ENCODE peak calls at places on chromosomes 4 and X, in ten cellular contexts. A is WERI-Rb-1; N is neuronal stem cell; B is small intestine; L is A549; Y is neural progenitor cell; X is AG09309; Z is spleen; O is CD8-positive, alpha-beta memory T cell; G is OCI-LY7. C is an unnamed sample.

GRCh38 chr4:76993787-76994641 is 44.5 kb downstream of the SEPTIN11 start:
- DNase-seq in A (no peak), N (no peak), B (peak), L (no peak), Y (no peak), X (no peak), Z (no peak), O (peak), G (peak), C (no peak)

GRCh38 chr4:8497762-8498161 is 57.2 kb downstream of the TRMT44 start:
- DNase-seq in A (no peak), N (no peak), B (no peak), L (no peak), Y (no peak), X (no peak), Z (no peak), O (no peak), G (no peak), C (no peak)

GRCh38 chr4:77959566-77960338 is 97.1 kb downstream of the MRPL1 start:
- DNase-seq in A (no peak), N (peak), B (peak), L (peak), Y (peak), X (peak), Z (no peak), O (no peak), G (peak), C (peak)

GRCh38 chr4:108941914-108942379 is 179.1 kb upstream of the ETNPPL start:
- DNase-seq in A (no peak), N (no peak), B (no peak), L (no peak), Y (no peak), X (no peak), Z (no peak), O (no peak), G (no peak), C (no peak)

GRCh38 chr4:149630079-149630478 is 185.6 kb downstream of the IQCM start:
- DNase-seq in A (no peak), N (no peak), B (no peak), L (no peak), Y (no peak), X (no peak), Z (no peak), O (no peak), G (no peak), C (no peak)

GRCh38 chr4:108008721-108009120 is 19.0 kb downstream of the HADH start:
- DNase-seq in A (no peak), N (no peak), B (no peak), L (no peak), Y (no peak), X (no peak), Z (no peak), O (no peak), G (no peak), C (no peak)

GRCh38 chr4:183142566-183143545 is 43.8 kb downstream of the WWC2 start:
- DNase-seq in A (no peak), N (no peak), B (no peak), L (no peak), Y (no peak), X (peak), Z (no peak), O (no peak), G (no peak), C (peak)

GRCh38 chr4:71338846-71339593 is at the start of gene SLC4A4:
- DNase-seq in A (no peak), N (no peak), B (peak), L (no peak), Y (no peak), X (no peak), Z (no peak), O (no peak), G (no peak), C (no peak)

GRCh38 chr4:26161030-26161824 is 159.6 kb upstream of the RBPJ start:
- DNase-seq in A (peak), N (no peak), B (no peak), L (no peak), Y (peak), X (no peak), Z (no peak), O (no peak), G (peak), C (peak)

GRCh38 chr4:70778888-70779422 is 57.2 kb downstream of the RUFY3 start:
- DNase-seq in A (no peak), N (no peak), B (no peak), L (no peak), Y (no peak), X (no peak), Z (no peak), O (no peak), G (no peak), C (no peak)

GRCh38 chrX:50456712-50457484 is 13.7 kb downstream of the DGKK start:
- DNase-seq in A (no peak), N (no peak), B (peak), L (no peak), Y (no peak), X (no peak), Z (no peak), O (no peak), G (no peak), C (no peak)

GRCh38 chrX:45198301-45198700 is 2.4 kb downstream of the DIPK2B start:
- DNase-seq in A (no peak), N (no peak), B (no peak), L (no peak), Y (no peak), X (no peak), Z (no peak), O (no peak), G (no peak), C (no peak)

GRCh38 chr4:150119492-150119891 is 41.2 kb downstream of the DCLK2 start:
- DNase-seq in A (no peak), N (no peak), B (no peak), L (peak), Y (no peak), X (no peak), Z (no peak), O (no peak), G (no peak), C (no peak)

GRCh38 chr4:80336582-80336981 is 1.1 kb downstream of the CFAP299 start:
- DNase-seq in A (peak), N (peak), B (peak), L (peak), Y (peak), X (no peak), Z (peak), O (no peak), G (peak), C (peak)

GRCh38 chr4:88285235-88285505 is 809 bp upstream of the PPM1K start:
- DNase-seq in A (no peak), N (no peak), B (no peak), L (no peak), Y (no peak), X (no peak), Z (no peak), O (no peak), G (no peak), C (no peak)

GRCh38 chr4:157674699-157675098 is 454.2 kb downstream of the GRIA2 start:
- DNase-seq in A (no peak), N (no peak), B (no peak), L (no peak), Y (no peak), X (no peak), Z (no peak), O (no peak), G (no peak), C (no peak)

GRCh38 chr4:108884596-108884995 is 121.7 kb upstream of the ETNPPL start:
- DNase-seq in A (peak), N (no peak), B (no peak), L (no peak), Y (no peak), X (no peak), Z (no peak), O (no peak), G (no peak), C (no peak)

GRCh38 chr4:156322592-156322991 is 368.9 kb upstream of the CTSO start:
- DNase-seq in A (no peak), N (no peak), B (no peak), L (no peak), Y (no peak), X (peak), Z (no peak), O (no peak), G (no peak), C (no peak)

GRCh38 chr4:87525636-87526035 is 3.5 kb downstream of the SPARCL1 start:
- DNase-seq in A (no peak), N (no peak), B (no peak), L (no peak), Y (peak), X (no peak), Z (no peak), O (no peak), G (no peak), C (peak)

GRCh38 chrX:150664290-150664689 is 28.9 kb upstream of the MTMR1 start:
- DNase-seq in A (no peak), N (no peak), B (no peak), L (no peak), Y (no peak), X (no peak), Z (no peak), O (no peak), G (no peak), C (no peak)

GRCh38 chrX:42776195-42776594 is 1.8 kb downstream of the PPP1R2C start:
- DNase-seq in A (no peak), N (no peak), B (no peak), L (no peak), Y (no peak), X (no peak), Z (no peak), O (no peak), G (peak), C (no peak)

GRCh38 chr4:83599183-83599582 is 63.3 kb downstream of the GPAT3 start:
- DNase-seq in A (no peak), N (no peak), B (peak), L (no peak), Y (no peak), X (no peak), Z (no peak), O (no peak), G (peak), C (no peak)

GRCh38 chr4:140094701-140095420 is 59.1 kb downstream of the MAML3 start:
- DNase-seq in A (no peak), N (no peak), B (no peak), L (no peak), Y (no peak), X (no peak), Z (peak), O (peak), G (no peak), C (no peak)

GRCh38 chr4:81491943-81492342 is 20.2 kb upstream of the RASGEF1B start:
- DNase-seq in A (no peak), N (no peak), B (peak), L (no peak), Y (no peak), X (no peak), Z (no peak), O (peak), G (peak), C (no peak)

GRCh38 chr4:141912831-141913230 is 276.4 kb downstream of the IL15 start:
- DNase-seq in A (peak), N (no peak), B (peak), L (no peak), Y (no peak), X (no peak), Z (no peak), O (no peak), G (no peak), C (no peak)

GRCh38 chr4:13570916-13571315 is 26.6 kb upstream of the NKX3-2 start:
- DNase-seq in A (no peak), N (no peak), B (no peak), L (no peak), Y (no peak), X (no peak), Z (no peak), O (no peak), G (no peak), C (no peak)

GRCh38 chr4:143514432-143514831 is 930 bp downstream of the SMARCA5 start:
- DNase-seq in A (peak), N (peak), B (peak), L (peak), Y (peak), X (no peak), Z (peak), O (peak), G (peak), C (peak)

GRCh38 chr4:123667991-123668390 is 271.4 kb downstream of the SPRY1 start:
- DNase-seq in A (no peak), N (no peak), B (no peak), L (no peak), Y (no peak), X (no peak), Z (no peak), O (no peak), G (no peak), C (no peak)

GRCh38 chr4:170093978-170094377 is 4.2 kb upstream of the AADAT start:
- DNase-seq in A (no peak), N (no peak), B (no peak), L (no peak), Y (peak), X (no peak), Z (no peak), O (no peak), G (no peak), C (no peak)

GRCh38 chrX:38561126-38561868 is at the start of gene TSPAN7:
- DNase-seq in A (peak), N (peak), B (peak), L (peak), Y (peak), X (no peak), Z (peak), O (peak), G (no peak), C (peak)
- H3K4me3 ChIP-seq in A (peak), N (peak), B (peak), L (peak), Y (peak), X (peak), Z (peak), O (peak), G (no peak), C (peak)

DNA sequence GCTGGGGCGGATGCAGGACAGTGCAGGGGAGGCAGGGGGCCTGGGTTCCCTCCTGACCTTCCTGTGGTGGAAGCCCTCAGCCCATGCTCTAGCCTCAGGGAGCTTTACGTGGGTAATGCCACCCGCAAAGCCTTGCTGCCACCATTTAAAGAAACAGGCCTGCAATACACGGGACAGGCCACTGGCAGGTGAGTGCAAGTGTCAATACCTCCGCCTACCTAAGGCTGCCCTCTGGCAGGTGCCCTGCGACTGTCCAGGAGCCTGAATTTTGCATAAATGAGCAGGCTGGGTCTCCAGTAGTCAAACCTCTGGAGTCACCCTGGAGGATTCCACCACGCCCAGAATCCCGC is 5.9 kb downstream of the CRMP1 start:
- DNase-seq in A (no peak), N (no peak), B (no peak), L (no peak), Y (no peak), X (no peak), Z (no peak), O (no peak), G (no peak), C (no peak)
- H3K4me3 ChIP-seq in A (peak), N (peak), B (no peak), L (peak), Y (peak), X (no peak), Z (no peak), O (no peak), G (no peak), C (peak)

GRCh38 chrX:134026732-134027311 is 41.4 kb upstream of the GPC3 start:
- DNase-seq in A (peak), N (peak), B (peak), L (peak), Y (peak), X (no peak), Z (no peak), O (no peak), G (no peak), C (peak)

GRCh38 chrX:134023851-134024281 is 38.5 kb upstream of the GPC3 start:
- DNase-seq in A (no peak), N (no peak), B (no peak), L (no peak), Y (peak), X (no peak), Z (no peak), O (no peak), G (no peak), C (peak)

GRCh38 chrX:134024686-134025377 is 39.4 kb upstream of the GPC3 start:
- DNase-seq in A (no peak), N (no peak), B (no peak), L (no peak), Y (no peak), X (no peak), Z (no peak), O (no peak), G (no peak), C (no peak)

GRCh38 chrX:134020910-134021309 is 35.5 kb upstream of the GPC3 start:
- DNase-seq in A (no peak), N (no peak), B (no peak), L (no peak), Y (no peak), X (no peak), Z (no peak), O (no peak), G (no peak), C (peak)

GRCh38 chrX:134025986-134026731 is 40.8 kb upstream of the GPC3 start:
- DNase-seq in A (no peak), N (no peak), B (no peak), L (no peak), Y (peak), X (no peak), Z (no peak), O (no peak), G (no peak), C (peak)
- H3K4me3 ChIP-seq in A (no peak), N (no peak), B (no peak), L (no peak), Y (peak), X (no peak), Z (no peak), O (no peak), G (no peak), C (no peak)

DNA sequence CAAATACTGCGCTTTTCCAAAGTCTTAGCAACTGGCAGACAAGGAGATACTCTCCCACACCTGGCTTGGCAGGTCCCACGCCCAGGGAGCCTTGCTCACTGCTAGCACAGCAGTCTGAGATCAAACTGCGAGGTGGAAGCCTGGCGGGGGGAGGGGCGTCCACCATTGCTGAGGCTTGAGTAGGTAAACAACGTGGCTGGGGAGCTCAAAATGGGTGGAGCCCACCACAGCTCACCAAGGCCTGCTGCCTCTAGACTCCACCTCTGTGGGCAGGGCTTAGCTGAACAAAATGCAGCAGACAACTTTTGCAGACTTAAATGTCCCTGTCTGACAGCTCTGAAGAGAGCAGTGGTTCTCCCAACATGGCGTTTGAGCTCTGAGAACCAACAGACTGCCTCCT is 23.0 kb upstream of the NFKB1 start:
- DNase-seq in A (no peak), N (no peak), B (no peak), L (no peak), Y (no peak), X (no peak), Z (no peak), O (no peak), G (no peak), C (no peak)
- H3K4me3 ChIP-seq in A (no peak), N (no peak), B (no peak), L (no peak), Y (no peak), X (no peak), Z (no peak), O (no peak), G (no peak), C (no peak)

GRCh38 chrX:30885136-30885535 is 3.9 kb downstream of the TAB3 start:
- DNase-seq in A (no peak), N (no peak), B (no peak), L (no peak), Y (no peak), X (no peak), Z (no peak), O (no peak), G (no peak), C (no peak)

GRCh38 chrX:30887288-30887687 is 1.8 kb downstream of the TAB3 start:
- DNase-seq in A (no peak), N (no peak), B (no peak), L (no peak), Y (no peak), X (no peak), Z (no peak), O (no peak), G (no peak), C (no peak)

GRCh38 chrX:30889147-30890125 is at the start of gene TAB3:
- DNase-seq in A (peak), N (peak), B (peak), L (peak), Y (peak), X (peak), Z (peak), O (peak), G (peak), C (peak)

GRCh38 chrX:30888526-30889146 is 418 bp downstream of the TAB3 start:
- DNase-seq in A (peak), N (no peak), B (peak), L (peak), Y (no peak), X (no peak), Z (no peak), O (no peak), G (no peak), C (peak)

DNA sequence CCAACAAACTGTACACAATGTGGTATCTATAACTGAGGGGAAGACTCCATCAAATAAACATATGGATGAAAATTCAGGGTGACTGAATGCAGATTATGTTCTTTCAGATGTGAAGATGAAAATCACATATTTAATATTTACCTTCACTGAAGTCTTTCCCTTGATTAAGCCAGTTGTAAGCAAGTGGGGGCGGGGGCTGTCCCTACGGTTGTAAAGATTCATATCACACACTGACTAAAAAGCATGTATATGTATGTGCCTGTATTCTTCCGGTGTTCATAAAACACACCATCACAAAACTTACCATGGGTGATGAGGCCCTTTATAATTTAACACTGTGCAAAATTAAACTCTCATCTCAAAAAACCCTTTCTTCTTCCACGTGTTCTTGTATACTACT is 1.3 kb downstream of the TAB3 start:
- DNase-seq in A (no peak), N (no peak), B (no peak), L (no peak), Y (no peak), X (no peak), Z (no peak), O (no peak), G (no peak), C (no peak)
- H3K4me3 ChIP-seq in A (no peak), N (no peak), B (no peak), L (no peak), Y (peak), X (no peak), Z (peak), O (peak), G (peak), C (peak)

GRCh38 chr4:138164218-138164617 is 77.9 kb downstream of the SLC7A11 start:
- DNase-seq in A (no peak), N (no peak), B (no peak), L (no peak), Y (no peak), X (no peak), Z (no peak), O (no peak), G (no peak), C (no peak)

GRCh38 chr4:138158746-138159297 is 83.3 kb downstream of the SLC7A11 start:
- DNase-seq in A (no peak), N (no peak), B (no peak), L (no peak), Y (no peak), X (peak), Z (no peak), O (no peak), G (no peak), C (no peak)

GRCh38 chr4:138163171-138163570 is 79.0 kb downstream of the SLC7A11 start:
- DNase-seq in A (no peak), N (no peak), B (no peak), L (no peak), Y (no peak), X (no peak), Z (no peak), O (no peak), G (no peak), C (no peak)

GRCh38 chr4:138162259-138162658 is 79.9 kb downstream of the SLC7A11 start:
- DNase-seq in A (no peak), N (no peak), B (no peak), L (no peak), Y (peak), X (no peak), Z (no peak), O (no peak), G (no peak), C (no peak)

DNA sequence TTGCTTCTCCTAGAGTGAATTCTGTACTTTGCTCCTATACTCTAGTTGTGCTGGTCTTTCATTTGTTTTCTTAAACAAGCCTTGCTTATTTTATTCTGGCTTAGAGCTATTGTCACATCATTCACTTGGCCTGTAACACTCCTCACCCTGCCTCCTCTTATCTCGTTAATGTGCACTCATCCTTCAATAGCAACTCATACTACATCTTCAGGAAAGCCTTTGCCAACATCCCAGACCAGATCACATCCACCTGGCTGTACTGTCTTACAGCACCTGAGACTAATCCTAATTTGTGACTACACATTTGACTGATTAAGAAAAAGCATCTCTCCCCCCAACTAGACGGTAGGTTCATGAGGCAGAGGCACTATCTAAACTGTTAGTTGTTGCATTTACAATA is 80.8 kb downstream of the SLC7A11 start:
- DNase-seq in A (no peak), N (no peak), B (no peak), L (no peak), Y (peak), X (no peak), Z (no peak), O (no peak), G (no peak), C (no peak)
- H3K4me3 ChIP-seq in A (no peak), N (no peak), B (no peak), L (no peak), Y (no peak), X (no peak), Z (no peak), O (no peak), G (no peak), C (no peak)

C was measured in HAP-1.